ENCODE peak calls at places on chromosomes 16 and 17, in six cellular contexts. D, P, G, E, V and J are unnamed samples.
A peak's percentile ranks its signal among the peaks of the same experiment; 100 is the strongest.

GRCh38 chr17:82603981-82604448 is 44.2 kb downstream of the WDR45B start:
- DNase-seq in G (no peak), P (peak; percentile 70), D (no peak), E (peak; percentile 50), V (no peak), J (no peak)

GRCh38 chr16:4184038-4184702 is 57.7 kb downstream of the SRL start:
- DNase-seq in G (no peak), P (no peak), E (no peak), D (no peak), V (peak; percentile 42), J (no peak)

GRCh38 chr16:19804538-19805323 is 79.9 kb downstream of the GPRC5B start:
- DNase-seq in D (peak; percentile 7), V (no peak), G (no peak), E (peak; percentile 77), P (no peak), J (no peak)

GRCh38 chr16:2371421-2371820 is 30.9 kb upstream of the ABCA3 start:
- DNase-seq in D (no peak), E (no peak), G (no peak), P (no peak), V (no peak), J (no peak)

GRCh38 chr17:7858487-7858832 is 657 bp downstream of the CYB5D1 start:
- DNase-seq in V (no peak), D (peak; percentile 44), E (no peak), G (no peak), P (peak; percentile 61), J (peak; percentile 70)

GRCh38 chr17:4143563-4144410 is 790 bp downstream of the CYB5D2 start:
- DNase-seq in E (peak; percentile 93), P (peak; percentile 94), D (peak; percentile 72), V (peak; percentile 88), G (peak; percentile 79), J (peak; percentile 89)

GRCh38 chr17:66339563-66339962 is 37.1 kb downstream of the PRKCA start:
- DNase-seq in P (no peak), V (no peak), D (no peak), E (no peak), G (no peak), J (no peak)

GRCh38 chr17:35799942-35800341 is 4.5 kb upstream of the MMP28 start:
- DNase-seq in G (no peak), V (no peak), D (no peak), E (peak; percentile 89), P (no peak), J (no peak)

GRCh38 chr17:41772218-41772585 is 14.3 kb downstream of the JUP start:
- DNase-seq in D (no peak), E (peak; percentile 90), V (peak; percentile 78), G (no peak), P (peak; percentile 84), J (no peak)

GRCh38 chr17:18246880-18247612 is 11.5 kb downstream of the FLII start:
- DNase-seq in E (peak; percentile 95), G (no peak), D (peak; percentile 92), V (peak; percentile 70), P (peak; percentile 94), J (peak; percentile 81)

GRCh38 chr17:61579961-61580360 is 11.1 kb downstream of the NACA2 start:
- DNase-seq in V (no peak), G (no peak), E (no peak), D (no peak), P (no peak), J (peak; percentile 7)
- TF ChIP-seq CTCF in V (no peak), G (peak; percentile 16), E (no peak), D (peak; percentile 51), P (no peak), J (no peak)

GRCh38 chr16:76265434-76266045 is 11.7 kb upstream of the CNTNAP4 start:
- DNase-seq in P (peak; percentile 46), D (peak; percentile 27), V (peak; percentile 43), G (no peak), E (no peak), J (peak; percentile 47)
- TF ChIP-seq CTCF in P (peak; percentile 14), D (peak; percentile 31), V (peak; percentile 55), G (no peak), E (no peak), J (peak; percentile 52)

DNA sequence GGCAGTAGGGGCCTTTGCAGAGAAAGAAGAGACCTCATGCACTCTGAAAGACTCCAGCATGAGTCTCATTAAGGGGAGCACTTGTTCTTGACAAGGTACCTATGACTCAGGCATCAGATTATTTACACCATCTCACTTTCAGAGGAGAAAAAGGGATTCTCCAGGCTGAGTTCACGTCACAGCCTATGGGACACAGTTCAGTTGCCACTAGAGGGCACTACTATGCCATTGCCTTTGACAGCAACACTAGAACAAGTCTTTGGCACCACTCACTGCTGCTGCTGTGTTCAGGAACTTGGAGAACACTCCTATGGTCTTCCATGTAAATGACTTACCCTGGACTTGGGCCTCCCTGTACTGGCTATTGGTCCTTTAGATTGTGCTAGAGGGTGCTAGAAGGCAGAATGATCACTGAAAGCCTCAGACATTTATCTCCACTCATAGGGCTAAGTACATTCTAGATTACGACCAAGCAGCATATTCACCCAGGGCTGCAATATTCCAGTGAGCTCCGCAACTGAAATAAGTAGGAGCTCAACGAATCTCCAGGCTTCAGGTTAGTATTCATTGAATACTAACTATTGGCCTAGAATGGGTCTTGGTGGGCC is 225.1 kb upstream of the CA10 start:
- DNase-seq in D (peak; percentile 13), G (no peak), E (peak; percentile 71), V (peak; percentile 51), P (no peak), J (peak; percentile 65)
- TF ChIP-seq CTCF in D (peak; percentile 41), G (peak; percentile 32), E (no peak), V (peak; percentile 33), P (peak; percentile 35), J (peak; percentile 83)

DNA sequence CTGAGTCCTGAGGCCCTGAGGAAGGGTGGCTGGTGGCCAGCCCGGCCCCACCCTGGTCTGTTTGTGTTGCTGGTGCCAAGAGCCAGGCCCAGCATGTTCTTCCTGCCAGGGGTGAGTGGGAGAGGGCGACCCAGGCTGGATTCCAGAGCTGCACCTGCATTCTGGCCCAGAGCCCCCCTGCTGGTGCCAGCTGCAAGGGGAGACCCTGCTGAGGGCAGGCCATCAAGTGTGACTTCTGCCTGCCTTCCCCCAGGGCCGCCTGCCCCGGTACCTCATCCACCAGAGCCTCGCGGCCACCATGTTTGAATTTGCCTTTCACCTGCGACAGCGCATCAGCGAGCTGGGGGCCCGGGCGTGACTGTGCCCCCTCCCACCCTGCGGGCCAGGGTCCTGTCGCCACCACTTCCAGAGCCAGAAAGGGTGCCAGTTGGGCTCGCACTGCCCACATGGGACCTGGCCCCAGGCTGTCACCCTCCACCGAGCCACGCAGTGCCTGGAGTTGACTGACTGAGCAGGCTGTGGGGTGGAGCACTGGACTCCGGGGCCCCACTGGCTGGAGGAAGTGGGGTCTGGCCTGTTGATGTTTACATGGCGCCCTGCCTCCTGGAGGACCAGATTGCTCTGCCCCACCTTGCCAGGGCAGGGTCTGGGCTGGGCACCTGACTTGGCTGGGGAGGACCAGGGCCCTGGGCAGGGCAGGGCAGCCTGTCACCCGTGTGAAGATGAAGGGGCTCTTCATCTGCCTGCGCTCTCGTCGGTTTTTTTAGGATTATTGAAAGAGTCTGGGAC is 2.4 kb upstream of the TCAP start:
- DNase-seq in E (peak; percentile 86), V (no peak), D (no peak), G (no peak), P (peak; percentile 55), J (no peak)
- TF ChIP-seq CTCF in E (no peak), V (no peak), D (no peak), G (no peak), P (no peak), J (no peak)

DNA sequence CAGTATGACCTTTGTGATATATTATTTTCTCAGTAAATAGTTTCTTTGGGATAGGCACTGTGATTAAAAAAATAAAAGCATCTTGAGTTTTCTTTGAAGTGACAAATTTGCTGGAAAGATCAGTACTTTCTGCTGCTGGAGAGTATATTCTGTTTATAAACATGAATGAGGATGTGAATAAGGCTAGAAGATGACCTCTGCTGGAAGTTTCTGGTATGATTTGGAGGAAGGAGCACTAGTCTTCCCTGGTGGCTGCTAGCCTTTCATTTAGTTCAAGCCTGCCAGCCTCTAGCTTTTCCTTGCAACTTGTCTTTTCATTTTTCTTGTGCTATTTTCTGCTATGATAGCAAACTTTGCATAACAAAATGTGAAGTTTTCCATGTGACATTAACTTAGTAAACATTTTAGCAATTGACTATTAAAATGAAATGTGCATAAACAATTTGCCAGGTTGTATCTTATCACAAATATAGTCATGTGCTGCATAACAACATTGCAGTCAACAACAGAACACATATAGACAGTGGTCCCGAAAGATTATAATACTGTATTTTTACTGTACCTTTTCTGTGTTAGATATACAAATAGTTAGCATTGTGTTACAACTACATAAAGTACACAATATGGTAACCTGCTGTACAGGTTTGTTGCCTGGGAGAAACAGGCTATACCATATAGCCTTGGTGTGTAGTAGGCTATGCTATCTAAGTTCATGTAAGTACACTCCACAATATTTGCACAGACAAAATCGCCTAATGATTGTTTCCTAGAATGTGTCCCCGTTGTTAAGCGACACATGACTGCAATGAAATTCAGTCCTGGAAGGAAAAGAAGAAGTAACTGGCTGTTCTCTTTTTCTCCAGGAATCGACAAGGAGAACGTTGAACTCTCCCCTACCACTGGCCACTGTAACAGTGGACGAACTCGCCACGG is 18.1 kb upstream of the RAB11FIP4 start:
- DNase-seq in E (no peak), D (peak; percentile 49), V (no peak), P (no peak), G (peak; percentile 32), J (no peak)
- TF ChIP-seq CTCF in E (no peak), D (peak; percentile 68), V (no peak), P (peak; percentile 66), G (peak; percentile 70), J (peak; percentile 43)

GRCh38 chr16:69106491-69107291 is 1.2 kb downstream of the HAS3 start:
- DNase-seq in V (no peak), G (no peak), E (no peak), P (no peak), D (peak; percentile 26), J (peak; percentile 50)

GRCh38 chr16:69108905-69109252 is 3.4 kb downstream of the HAS3 start:
- DNase-seq in G (no peak), P (no peak), V (no peak), E (no peak), D (no peak), J (no peak)

GRCh38 chr16:69108069-69108904 is 2.8 kb downstream of the HAS3 start:
- DNase-seq in G (no peak), E (no peak), V (no peak), P (no peak), D (no peak), J (peak; percentile 24)

GRCh38 chr16:69107311-69107962 is 2.0 kb downstream of the HAS3 start:
- DNase-seq in E (peak; percentile 50), D (no peak), V (no peak), P (peak; percentile 67), G (no peak), J (peak; percentile 59)

DNA sequence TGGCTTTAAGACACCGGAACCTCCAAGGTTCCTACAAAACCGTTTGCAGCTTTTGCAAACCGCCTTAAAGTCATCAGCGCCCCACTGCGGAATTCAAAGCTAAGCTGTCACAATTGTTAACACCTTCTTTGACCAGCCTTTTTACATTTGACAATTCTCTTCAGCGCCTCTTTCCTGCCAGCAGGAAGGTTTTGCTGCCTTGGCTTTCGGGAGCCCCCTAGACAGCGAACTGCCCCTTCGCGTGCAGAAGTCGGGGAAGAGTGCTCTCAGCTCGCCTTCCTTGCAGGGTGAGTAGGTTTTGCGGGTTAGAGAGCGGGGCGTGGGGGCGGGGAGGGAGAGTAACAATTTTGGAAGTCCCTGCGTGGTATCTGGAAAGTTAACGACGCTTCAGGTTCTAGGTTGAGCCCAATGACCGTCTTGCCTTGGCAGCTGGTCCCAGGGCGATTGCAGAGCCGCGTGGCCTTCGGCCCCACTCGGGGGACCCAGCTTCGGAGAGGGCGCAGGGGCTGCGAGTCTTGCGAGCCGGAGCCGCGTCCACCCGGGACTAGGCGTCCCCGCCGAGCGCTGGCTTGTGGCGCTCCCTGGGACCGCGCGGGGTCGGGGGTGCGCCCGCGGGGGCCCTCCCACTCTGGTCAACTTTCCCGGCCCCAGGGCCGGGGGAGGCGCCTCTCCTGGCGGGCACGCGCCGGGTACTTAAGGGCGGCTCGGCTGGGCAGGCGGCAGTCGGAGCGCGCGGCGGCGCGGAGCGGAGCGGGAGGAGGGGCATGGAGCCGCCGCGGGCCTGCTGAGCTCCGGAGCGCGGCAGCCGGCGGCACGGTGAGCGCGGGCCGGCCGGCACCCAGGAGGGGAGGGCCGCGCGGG is at the start of gene HAS3:
- DNase-seq in P (peak; percentile 73), E (peak; percentile 65), D (peak; percentile 85), V (peak; percentile 63), G (no peak), J (peak; percentile 84)
- TF ChIP-seq CTCF in P (no peak), E (no peak), D (peak; percentile 89), V (no peak), G (peak; percentile 23), J (no peak)